ENCODE peak calls at places on chromosome 22, in six cellular contexts. T, G, A, Y, S and I are unnamed samples.

GRCh38 chr22:35337932-35338331 is 38.2 kb downstream of the TOM1 start:
- DNase-seq in T (peak; percentile 45), G (no peak), A (no peak), Y (no peak), S (no peak), I (no peak)

GRCh38 chr22:19419086-19419463 is 12.5 kb downstream of the HIRA start:
- DNase-seq in T (no peak), G (peak; percentile 29), A (no peak), Y (no peak), S (no peak), I (peak; percentile 17)

GRCh38 chr22:25114369-25115362 is 85.0 kb upstream of the CRYBB3 start:
- DNase-seq in T (no peak), G (no peak), A (no peak), Y (no peak), S (no peak), I (no peak)

GRCh38 chr22:50171319-50171964 is 911 bp downstream of the PANX2 start:
- DNase-seq in T (no peak), G (no peak), A (no peak), Y (no peak), S (no peak), I (no peak)

GRCh38 chr22:23824476-23825245 is 14.1 kb downstream of the DERL3 start:
- DNase-seq in T (no peak), G (no peak), A (no peak), Y (no peak), S (peak; percentile 37), I (no peak)

GRCh38 chr22:47043835-47044721 is 281.6 kb downstream of the TBC1D22A start:
- DNase-seq in T (no peak), G (no peak), A (peak; percentile 83), Y (no peak), S (no peak), I (no peak)

GRCh38 chr22:50483556-50483955 is 2.2 kb downstream of the ADM2 start:
- DNase-seq in T (no peak), G (no peak), A (no peak), Y (no peak), S (no peak), I (no peak)

GRCh38 chr22:23369054-23369685 is 188.9 kb downstream of the BCR start:
- DNase-seq in T (no peak), G (no peak), A (no peak), Y (no peak), S (no peak), I (no peak)

GRCh38 chr22:27800250-27801131 is 1.1 kb downstream of the MN1 start:
- DNase-seq in T (no peak), G (no peak), A (peak; percentile 35), Y (no peak), S (no peak), I (peak; percentile 41)

GRCh38 chr22:36405671-36406070 is 17.9 kb upstream of the MYH9 start:
- DNase-seq in T (peak; percentile 59), G (no peak), A (no peak), Y (no peak), S (peak; percentile 87), I (no peak)

GRCh38 chr22:22913989-22914388 is 26.4 kb downstream of the IGLL5 start:
- DNase-seq in T (peak; percentile 35), G (no peak), A (no peak), Y (no peak), S (peak; percentile 65), I (no peak)

GRCh38 chr22:43396321-43396933 is 15.4 kb upstream of the MPPED1 start:
- DNase-seq in T (no peak), G (no peak), A (no peak), Y (no peak), S (no peak), I (no peak)

GRCh38 chr22:23227380-23227779 is 47.1 kb downstream of the BCR start:
- DNase-seq in T (no peak), G (no peak), A (no peak), Y (no peak), S (no peak), I (no peak)

GRCh38 chr22:22952531-22953295 is 65.1 kb downstream of the IGLL5 start:
- DNase-seq in T (no peak), G (no peak), A (no peak), Y (no peak), S (no peak), I (no peak)

GRCh38 chr22:35911877-35912276 is 116.7 kb downstream of the RBFOX2 start:
- DNase-seq in T (no peak), G (no peak), A (no peak), Y (no peak), S (no peak), I (no peak)

GRCh38 chr22:29744902-29745301 is 21.9 kb downstream of the ZMAT5 start:
- DNase-seq in T (no peak), G (no peak), A (peak; percentile 57), Y (no peak), S (no peak), I (no peak)

GRCh38 chr22:22218302-22218701 is 26.3 kb upstream of the VPREB1 start:
- DNase-seq in T (no peak), G (no peak), A (no peak), Y (no peak), S (no peak), I (no peak)

GRCh38 chr22:35449829-35450689 is 50.1 kb downstream of the MCM5 start:
- DNase-seq in T (no peak), G (no peak), A (no peak), Y (no peak), S (no peak), I (no peak)

GRCh38 chr22:29292379-29292778 is 14.1 kb upstream of the GAS2L1 start:
- DNase-seq in T (no peak), G (no peak), A (no peak), Y (no peak), S (no peak), I (no peak)

GRCh38 chr22:48845356-48845936 is 982.2 kb downstream of the BRD1 start:
- DNase-seq in T (no peak), G (no peak), A (no peak), Y (no peak), S (no peak), I (no peak)

GRCh38 chr22:44386386-44387035 is 73.8 kb upstream of the SHISAL1 start:
- DNase-seq in T (no peak), G (no peak), A (no peak), Y (no peak), S (no peak), I (no peak)

GRCh38 chr22:19057999-19058491 is 64.2 kb downstream of the DGCR2 start:
- DNase-seq in T (no peak), G (no peak), A (no peak), Y (no peak), S (no peak), I (no peak)

GRCh38 chr22:32926600-32926999 is 125.1 kb downstream of the TIMP3 start:
- DNase-seq in T (peak; percentile 37), G (peak; percentile 29), A (peak; percentile 55), Y (no peak), S (no peak), I (peak; percentile 36)

GRCh38 chr22:33922268-33922667 is 2.0 kb upstream of the LARGE1 start:
- DNase-seq in T (peak; percentile 30), G (no peak), A (no peak), Y (peak; percentile 49), S (no peak), I (no peak)

GRCh38 chr22:30266445-30267381 is at the start of gene OSM:
- DNase-seq in T (peak; percentile 69), G (no peak), A (no peak), Y (no peak), S (peak; percentile 70), I (no peak)

GRCh38 chr22:23225724-23226496 is 45.6 kb downstream of the BCR start:
- DNase-seq in T (no peak), G (no peak), A (peak; percentile 88), Y (no peak), S (no peak), I (no peak)

GRCh38 chr22:35506259-35506570 is 34.4 kb upstream of the RASD2 start:
- DNase-seq in T (no peak), G (no peak), A (no peak), Y (no peak), S (no peak), I (no peak)

GRCh38 chr22:49760630-49761571 is 66.8 kb downstream of the BRD1 start:
- DNase-seq in T (peak; percentile 86), G (no peak), A (no peak), Y (no peak), S (no peak), I (peak; percentile 66)

GRCh38 chr22:35575116-35575748 is 34.6 kb downstream of the RASD2 start:
- DNase-seq in T (no peak), G (peak; percentile 46), A (peak; percentile 65), Y (no peak), S (no peak), I (no peak)

DNA sequence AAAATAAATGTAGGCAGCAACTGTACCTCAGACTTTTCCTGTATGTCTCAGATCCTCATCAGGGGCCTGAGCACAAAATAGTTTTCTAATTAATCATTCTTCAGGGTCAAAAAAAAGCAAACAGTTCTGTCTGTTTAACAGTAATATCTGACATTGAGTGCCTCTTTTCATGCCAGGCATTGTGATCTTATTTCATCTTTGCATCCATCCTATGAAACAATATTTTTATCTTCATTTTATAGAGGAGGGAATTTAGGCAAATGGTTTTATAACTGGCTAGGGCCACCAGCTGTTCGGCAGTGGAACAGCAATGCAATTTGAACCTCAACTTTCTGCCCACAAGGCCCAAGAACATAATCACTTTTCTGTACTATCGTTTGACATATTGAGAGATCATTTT is 145.6 kb downstream of the WNT7B start:
- DNase-seq in T (no peak), G (no peak), A (no peak), Y (no peak), S (no peak), I (no peak)
- TF ChIP-seq CTCF in T (peak; percentile 23), G (peak; percentile 47), A (peak; percentile 45), Y (peak; percentile 10), S (peak; percentile 9), I (no peak)

GRCh38 chr22:31872209-31872608 is 72.1 kb upstream of the YWHAH start:
- DNase-seq in T (peak; percentile 23), G (no peak), A (no peak), Y (no peak), S (no peak), I (no peak)
- TF ChIP-seq CTCF in T (peak; percentile 9), G (no peak), A (peak; percentile 42), Y (no peak), S (no peak), I (no peak)

GRCh38 chr22:38685761-38686160 is 4.0 kb downstream of the TOMM22 start:
- DNase-seq in T (no peak), G (no peak), A (no peak), Y (no peak), S (no peak), I (no peak)

GRCh38 chr22:38681784-38682335 is at the start of gene TOMM22:
- DNase-seq in T (peak; percentile 93), G (peak; percentile 98), A (peak; percentile 89), Y (peak; percentile 87), S (peak; percentile 87), I (peak; percentile 95)
- TF ChIP-seq CTCF in T (peak; percentile 72), G (peak; percentile 78), A (peak; percentile 91), Y (peak; percentile 92), S (peak; percentile 72), I (peak; percentile 94)

DNA sequence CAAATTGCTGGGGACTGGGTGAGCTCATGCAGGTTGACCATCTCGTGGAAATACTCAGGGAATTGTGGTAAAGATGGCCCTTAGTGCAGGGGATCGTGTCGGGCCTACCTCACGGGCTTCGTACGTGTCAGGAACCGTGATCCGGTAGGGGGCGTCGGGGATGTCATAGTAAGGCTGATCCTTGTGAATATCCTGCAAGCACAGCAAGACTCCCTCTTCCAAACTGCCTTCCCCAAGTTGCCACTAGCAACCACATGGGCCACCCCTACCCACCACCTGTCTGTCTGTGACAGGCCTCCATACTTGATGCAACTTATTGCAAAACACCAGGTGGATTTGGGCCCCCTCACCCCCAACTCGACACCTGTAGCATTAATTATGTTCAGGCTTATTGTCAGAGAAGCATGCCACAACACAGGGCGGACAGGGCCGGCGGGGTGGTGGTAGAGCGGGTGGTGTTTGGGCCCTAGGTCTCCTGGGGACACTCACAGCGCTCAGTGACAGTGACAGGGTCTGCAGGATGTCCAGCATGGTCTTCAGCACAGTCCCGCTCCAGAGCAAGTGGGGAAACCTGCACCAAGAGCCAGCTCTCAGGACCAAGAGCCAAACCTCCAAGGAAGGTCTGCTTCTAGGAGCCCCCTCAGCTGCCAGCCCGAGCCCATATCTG is 22.6 kb upstream of the SERPIND1 start:
- DNase-seq in T (no peak), G (no peak), A (no peak), Y (no peak), S (no peak), I (no peak)
- TF ChIP-seq CTCF in T (no peak), G (no peak), A (no peak), Y (no peak), S (no peak), I (no peak)